ENCODE peak calls at places on chromosomes 11 and 22, in five cellular contexts. D, X, C, T and V are unnamed samples.

GRCh38 chr22:46230262-46230901 is 19.7 kb downstream of the CDPF1 start:
- DNase-seq in D (no peak), X (no peak), C (no peak), T (no peak), V (no peak)

GRCh38 chr11:1647901-1648721 is 18.5 kb downstream of the KRTAP5-5 start:
- DNase-seq in D (no peak), X (no peak), C (no peak), T (no peak), V (no peak)

GRCh38 chr11:87033561-87033960 is 4.2 kb upstream of the TMEM135 start:
- DNase-seq in D (no peak), X (no peak), C (no peak), T (no peak), V (no peak)

GRCh38 chr11:69172674-69173073 is 16.9 kb downstream of the SMIM38 start:
- DNase-seq in D (peak; percentile 28), X (no peak), C (peak; percentile 62), T (peak; percentile 27), V (no peak)

GRCh38 chr22:50530857-50531545 is 1.2 kb upstream of the TYMP start:
- DNase-seq in D (peak; percentile 74), X (peak; percentile 84), C (peak; percentile 87), T (peak; percentile 56), V (peak; percentile 80)

GRCh38 chr11:65651589-65652510 is 10.9 kb downstream of the RELA start:
- DNase-seq in D (peak; percentile 85), X (no peak), C (no peak), T (peak; percentile 73), V (no peak)

GRCh38 chr11:46298699-46299424 is 21.4 kb downstream of the CREB3L1 start:
- DNase-seq in D (peak; percentile 80), X (no peak), C (no peak), T (peak; percentile 68), V (no peak)

GRCh38 chr11:44826922-44827643 is 100.3 kb downstream of the TSPAN18 start:
- DNase-seq in D (no peak), X (no peak), C (no peak), T (no peak), V (no peak)

GRCh38 chr22:43828711-43829447 is 16.8 kb upstream of the EFCAB6 start:
- DNase-seq in D (no peak), X (peak; percentile 64), C (peak; percentile 40), T (no peak), V (no peak)

GRCh38 chr22:28395920-28396447 is 283.7 kb downstream of the TTC28 start:
- DNase-seq in D (peak; percentile 4), X (no peak), C (no peak), T (no peak), V (no peak)

GRCh38 chr11:112886707-112887370 is 74.4 kb upstream of the NCAM1 start:
- DNase-seq in D (no peak), X (no peak), C (no peak), T (peak; percentile 3), V (no peak)

GRCh38 chr11:123718075-123718868 is 23.2 kb downstream of the ZNF202 start:
- DNase-seq in D (peak; percentile 19), X (no peak), C (no peak), T (peak; percentile 5), V (no peak)

GRCh38 chr11:94128746-94129504 is at the start of gene PANX1:
- DNase-seq in D (peak; percentile 94), X (peak; percentile 86), C (peak; percentile 92), T (peak; percentile 91), V (peak; percentile 91)

GRCh38 chr11:369336-370018 is at the start of gene B4GALNT4:
- DNase-seq in D (peak; percentile 43), X (no peak), C (no peak), T (no peak), V (peak; percentile 78)

GRCh38 chr22:38729946-38730345 is 24.2 kb downstream of the GTPBP1 start:
- DNase-seq in D (no peak), X (no peak), C (no peak), T (no peak), V (no peak)

GRCh38 chr22:36873614-36874308 is 13.0 kb downstream of the NCF4 start:
- DNase-seq in D (peak; percentile 55), X (peak; percentile 50), C (peak; percentile 80), T (peak; percentile 88), V (peak; percentile 35)

GRCh38 chr11:2911088-2912037 is 17.9 kb downstream of the PHLDA2 start:
- DNase-seq in D (no peak), X (no peak), C (no peak), T (peak; percentile 50), V (no peak)

GRCh38 chr11:15743244-15743629 is 613.1 kb downstream of the SOX6 start:
- DNase-seq in D (no peak), X (no peak), C (no peak), T (no peak), V (no peak)

GRCh38 chr11:2748061-2748813 is 48.4 kb upstream of the KCNQ1OT1 start:
- DNase-seq in D (no peak), X (no peak), C (no peak), T (no peak), V (no peak)

GRCh38 chr11:134272381-134273316 is 3.5 kb upstream of the GLB1L3 start:
- DNase-seq in D (no peak), X (peak; percentile 87), C (peak; percentile 37), T (no peak), V (peak; percentile 42)

GRCh38 chr11:35063453-35063852 is 75.5 kb upstream of the CD44 start:
- DNase-seq in D (no peak), X (no peak), C (no peak), T (no peak), V (no peak)

GRCh38 chr11:117143390-117143789 is 697 bp upstream of the PAFAH1B2 start:
- DNase-seq in D (peak; percentile 68), X (no peak), C (peak; percentile 56), T (peak; percentile 41), V (peak; percentile 57)

GRCh38 chr22:22348127-22348814 is 103.7 kb downstream of the VPREB1 start:
- DNase-seq in D (peak; percentile 12), X (peak; percentile 64), C (peak; percentile 64), T (no peak), V (peak; percentile 75)

DNA sequence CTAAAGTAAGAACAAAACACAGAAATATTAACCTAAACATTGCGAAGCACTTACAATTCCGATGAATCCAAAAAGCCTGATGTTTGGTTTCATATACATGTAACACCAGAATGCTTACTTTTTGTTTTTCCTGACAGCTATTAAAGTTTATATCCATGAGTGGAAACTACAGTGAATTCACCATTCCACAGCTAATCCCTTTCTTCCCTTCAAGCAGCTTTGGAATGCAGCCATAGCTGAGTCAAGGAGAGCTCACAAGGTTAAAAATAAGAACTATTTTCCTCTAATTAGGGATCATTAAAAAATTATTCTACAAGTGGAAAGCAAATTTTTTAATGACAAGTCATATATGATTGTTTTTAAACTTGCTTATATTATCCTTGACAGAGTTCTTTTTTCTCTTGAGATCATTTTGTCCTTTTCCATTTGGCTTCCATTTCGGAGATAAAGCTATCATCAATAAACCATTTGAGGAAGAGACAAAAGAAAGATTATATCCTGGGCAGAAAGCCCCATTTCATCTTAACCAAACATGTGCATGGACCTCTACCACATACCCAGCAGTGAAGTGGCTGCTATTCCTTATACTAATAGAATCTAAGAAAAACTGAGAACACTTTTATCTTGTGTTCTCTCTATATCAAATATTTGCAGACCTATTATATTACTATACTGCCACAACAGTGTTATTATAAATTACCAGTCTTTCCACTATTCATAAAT is 19.7 kb upstream of the FIBIN start:
- DNase-seq in D (no peak), X (no peak), C (peak; percentile 15), T (no peak), V (peak; percentile 8)
- H3K4me2 ChIP-seq in D (no peak overlapping the region), X (no peak overlapping the region), C (no peak overlapping the region), T (no peak overlapping the region), V (no peak overlapping the region)

DNA sequence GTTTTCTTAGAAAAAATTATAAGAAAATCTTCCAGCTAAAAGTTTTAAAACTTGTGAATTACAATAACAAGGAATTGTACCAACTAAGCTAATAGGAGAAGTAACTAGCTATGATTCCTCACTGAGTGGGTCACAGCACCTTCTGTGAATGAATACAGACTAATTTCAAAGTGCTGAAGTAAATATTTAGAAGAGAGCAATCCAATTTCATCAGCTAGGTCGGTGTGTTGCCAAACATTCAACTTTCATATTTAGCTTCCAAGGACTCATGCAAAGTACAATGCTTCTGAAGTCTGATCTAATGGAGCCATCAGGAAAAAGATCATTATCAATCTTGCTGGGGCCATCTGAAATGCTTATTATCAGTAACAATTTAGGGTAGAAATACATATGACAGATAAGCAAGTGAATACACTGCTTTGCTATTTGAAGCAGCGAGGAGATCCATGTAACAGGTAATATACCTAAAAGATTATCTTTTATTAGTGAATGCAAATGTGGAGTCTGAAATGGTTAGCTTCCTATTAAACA is 750.6 kb upstream of the CCDC90B start:
- DNase-seq in D (no peak), X (no peak), C (no peak), T (no peak), V (no peak)
- H3K9ac ChIP-seq in D (no peak overlapping the region), X (no peak overlapping the region), C (no peak overlapping the region), T (no peak overlapping the region), V (no peak overlapping the region)

GRCh38 chr11:67302571-67303131 is 679 bp upstream of the SSH3 start:
- DNase-seq in D (peak; percentile 25), X (peak; percentile 85), C (peak; percentile 80), T (peak; percentile 21), V (peak; percentile 78)
- H3K27ac ChIP-seq in D (peak overlapping the region; percentile 42), X (no peak overlapping the region), C (peak overlapping the region; percentile 84), T (no peak overlapping the region), V (no peak overlapping the region)

DNA sequence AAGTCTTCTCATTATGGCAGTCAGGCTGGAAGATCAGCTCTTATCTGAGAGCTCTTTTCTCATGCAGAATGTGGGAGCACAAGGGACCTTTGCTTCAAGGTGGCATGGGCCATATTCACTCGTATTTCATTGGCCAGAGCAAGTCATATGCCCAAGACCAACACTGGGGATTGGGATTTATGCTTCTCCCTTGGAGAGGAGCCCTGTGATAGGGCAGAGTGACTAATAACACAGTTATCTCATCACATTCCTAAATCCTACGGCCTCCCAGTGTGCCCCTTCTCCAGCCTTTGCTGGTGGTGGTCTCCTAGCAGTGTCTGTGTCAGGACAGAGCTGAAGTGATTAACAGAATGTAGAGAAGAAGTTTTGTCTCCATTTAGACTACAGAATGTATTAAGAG is 48.6 kb downstream of the SYT9 start:
- DNase-seq in D (peak; percentile 4), X (no peak), C (peak; percentile 78), T (no peak), V (no peak)
- H3K4me2 ChIP-seq in D (no peak overlapping the region), X (no peak overlapping the region), C (no peak overlapping the region), T (no peak overlapping the region), V (no peak overlapping the region)

GRCh38 chr11:96054870-96055705 is 131.2 kb upstream of the MTMR2 start:
- DNase-seq in D (peak; percentile 77), X (no peak), C (peak; percentile 71), T (peak; percentile 35), V (peak; percentile 85)
- H3K9ac ChIP-seq in D (peak overlapping the region; percentile 11), X (no peak overlapping the region), C (no peak overlapping the region), T (no peak overlapping the region), V (no peak overlapping the region)

GRCh38 chr11:132734217-132734616 is 798.1 kb downstream of the OPCML start:
- DNase-seq in D (no peak), X (no peak), C (peak; percentile 18), T (peak; percentile 98), V (no peak)
- H3K27ac ChIP-seq in D (no peak overlapping the region), X (no peak overlapping the region), C (no peak overlapping the region), T (no peak overlapping the region), V (no peak overlapping the region)